ENCODE peak calls at places on chromosomes 13 and 19, in nine cellular contexts. H is naive thymus-derived CD4-positive, alpha-beta T cell; U is endodermal cell; N is LoVo; T is GM23338; W is T-helper 1 cell; F is activated T-helper 1 cell treated with Interleukin-2 at 50 U/mL for 16 hours; V is stimulated activated CD4-positive, alpha-beta T cell treated with anti-CD3 and anti-CD28 coated beads, TNF-alpha, amount 100 ng/mL, for 1 hour; Z is left cardiac atrium. G is an unnamed sample.

GRCh38 chr13:110726726-110727125 is 13.2 kb downstream of the ING1 start:
- DNase-seq in H (no peak), U (no peak), N (no peak), T (no peak), W (no peak), F (peak; percentile 32), V (no peak), Z (no peak), G (peak; percentile 31)

GRCh38 chr19:10543059-10543419 is 665 bp upstream of the ATG4D start:
- DNase-seq in H (no peak), U (no peak), N (no peak), T (no peak), W (no peak), F (no peak), V (no peak), Z (no peak), G (no peak)

GRCh38 chr13:63435668-63436275 is 2020.1 kb upstream of the PCDH20 start:
- DNase-seq in H (no peak), U (no peak), N (no peak), T (no peak), W (no peak), F (no peak), V (no peak), Z (no peak), G (no peak)

GRCh38 chr13:26914624-26915023 is 154.0 kb upstream of the GPR12 start:
- DNase-seq in H (no peak), U (peak; percentile 23), N (no peak), T (no peak), W (no peak), F (no peak), V (no peak), Z (no peak), G (no peak)

GRCh38 chr19:33143897-33144405 is 12.0 kb downstream of the WDR88 start:
- DNase-seq in H (peak; percentile 40), U (peak; percentile 86), N (peak; percentile 69), T (peak; percentile 83), W (peak; percentile 48), F (peak; percentile 34), V (no peak), Z (peak; percentile 60), G (peak; percentile 41)

GRCh38 chr19:28234637-28235036 is 978.3 kb downstream of the UQCRFS1 start:
- DNase-seq in H (no peak), U (peak; percentile 35), N (no peak), T (peak; percentile 24), W (no peak), F (no peak), V (no peak), Z (peak; percentile 33), G (no peak)

GRCh38 chr19:5799247-5800241 is 5.3 kb upstream of the NRTN start:
- DNase-seq in H (no peak), U (no peak), N (no peak), T (no peak), W (no peak), F (no peak), V (no peak), Z (peak; percentile 71), G (no peak)

GRCh38 chr19:40280608-40281221 is 4.4 kb downstream of the AKT2 start:
- DNase-seq in H (no peak), U (peak; percentile 83), N (no peak), T (peak; percentile 51), W (no peak), F (no peak), V (no peak), Z (no peak), G (no peak)

GRCh38 chr13:101511766-101512165 is 59.3 kb downstream of the ITGBL1 start:
- DNase-seq in H (no peak), U (no peak), N (no peak), T (no peak), W (no peak), F (no peak), V (no peak), Z (no peak), G (no peak)

GRCh38 chr13:59303433-59303832 is 860.3 kb downstream of the DIAPH3 start:
- DNase-seq in H (no peak), U (no peak), N (no peak), T (no peak), W (no peak), F (no peak), V (no peak), Z (no peak), G (no peak)

GRCh38 chr13:38803566-38803965 is 116.7 kb downstream of the FREM2 start:
- DNase-seq in H (no peak), U (no peak), N (no peak), T (peak; percentile 18), W (no peak), F (no peak), V (no peak), Z (no peak), G (no peak)

GRCh38 chr13:97716746-97717145 is 236.7 kb upstream of the IPO5 start:
- DNase-seq in H (no peak), U (no peak), N (no peak), T (no peak), W (no peak), F (no peak), V (no peak), Z (no peak), G (no peak)

GRCh38 chr13:27022571-27023311 is 148.9 kb downstream of the USP12 start:
- DNase-seq in H (no peak), U (peak; percentile 49), N (peak; percentile 42), T (no peak), W (no peak), F (no peak), V (no peak), Z (no peak), G (no peak)

GRCh38 chr19:1396019-1396767 is 5.1 kb downstream of the GAMT start:
- DNase-seq in H (no peak), U (no peak), N (no peak), T (no peak), W (no peak), F (no peak), V (no peak), Z (no peak), G (no peak)

GRCh38 chr13:45448965-45449559 is 15.7 kb upstream of the COG3 start:
- DNase-seq in H (no peak), U (no peak), N (no peak), T (no peak), W (no peak), F (no peak), V (no peak), Z (no peak), G (no peak)

GRCh38 chr19:40610396-40611064 is 9.4 kb downstream of the LTBP4 start:
- DNase-seq in H (no peak), U (no peak), N (no peak), T (peak; percentile 42), W (peak; percentile 66), F (peak; percentile 56), V (no peak), Z (peak; percentile 64), G (peak; percentile 65)

GRCh38 chr13:24381539-24382265 is 72.3 kb downstream of the C1QTNF9 start:
- DNase-seq in H (no peak), U (no peak), N (no peak), T (peak; percentile 35), W (no peak), F (no peak), V (no peak), Z (no peak), G (no peak)

GRCh38 chr19:11963566-11964355 is 1.1 kb upstream of the ZNF763 start:
- DNase-seq in H (peak; percentile 62), U (peak; percentile 89), N (no peak), T (peak; percentile 93), W (peak; percentile 61), F (peak; percentile 50), V (peak; percentile 32), Z (peak; percentile 85), G (peak; percentile 62)

GRCh38 chr13:100694722-100695644 is 20.4 kb upstream of the TMTC4 start:
- DNase-seq in H (no peak), U (peak; percentile 89), N (peak; percentile 18), T (peak; percentile 87), W (no peak), F (no peak), V (no peak), Z (peak; percentile 68), G (no peak)

GRCh38 chr19:1933245-1933644 is 7.7 kb upstream of the CSNK1G2 start:
- DNase-seq in H (no peak), U (no peak), N (no peak), T (no peak), W (no peak), F (no peak), V (no peak), Z (no peak), G (no peak)

GRCh38 chr13:113552786-113553540 is 31.6 kb upstream of the TFDP1 start:
- DNase-seq in H (no peak), U (peak; percentile 44), N (no peak), T (no peak), W (no peak), F (no peak), V (no peak), Z (no peak), G (no peak)

GRCh38 chr19:12965812-12966135 is 3.6 kb upstream of the DAND5 start:
- DNase-seq in H (no peak), U (no peak), N (no peak), T (no peak), W (no peak), F (no peak), V (no peak), Z (no peak), G (no peak)

GRCh38 chr13:68386808-68387207 is 1156.7 kb upstream of the PCDH9 start:
- DNase-seq in H (no peak), U (no peak), N (no peak), T (no peak), W (no peak), F (no peak), V (no peak), Z (no peak), G (no peak)

GRCh38 chr13:89496478-89496877 is 1825.3 kb downstream of the SLITRK5 start:
- DNase-seq in H (no peak), U (no peak), N (no peak), T (no peak), W (no peak), F (no peak), V (no peak), Z (no peak), G (no peak)

GRCh38 chr13:73464758-73465628 is 406.2 kb downstream of the KLF5 start:
- DNase-seq in H (no peak), U (no peak), N (peak; percentile 27), T (no peak), W (no peak), F (no peak), V (no peak), Z (no peak), G (no peak)

GRCh38 chr13:29474991-29475390 is 120.5 kb downstream of the SLC7A1 start:
- DNase-seq in H (no peak), U (no peak), N (no peak), T (no peak), W (no peak), F (no peak), V (no peak), Z (no peak), G (no peak)

GRCh38 chr19:296476-297225 is 5.4 kb upstream of the PLPP2 start:
- DNase-seq in H (no peak), U (peak; percentile 46), N (no peak), T (no peak), W (no peak), F (no peak), V (no peak), Z (no peak), G (no peak)

G was measured in effector memory CD4-positive, alpha-beta T cell.